ENCODE peak calls at places on chromosomes 1 and 21, in nine cellular contexts. One of them, this sample, is unnamed.

GRCh38 chr1:39268906-39269305 is 64.4 kb downstream of the MACF1 start:
- DNase-seq in breast epithelium: no peak
- DNase-seq in tibial nerve: no peak
- DNase-seq in transverse colon: no peak
- DNase-seq in heart left ventricle: no peak
- DNase-seq in ovary: no peak
- DNase-seq in A549: no peak
- DNase-seq in uterus: no peak
- DNase-seq in lower leg skin: no peak
- DNase-seq in this sample: no peak

GRCh38 chr1:113903496-113904291 is 905 bp downstream of the AP4B1 start:
- DNase-seq in transverse colon: no peak
- DNase-seq in breast epithelium: no peak
- DNase-seq in ovary: no peak
- DNase-seq in A549: no peak
- DNase-seq in lower leg skin: no peak
- DNase-seq in uterus: no peak
- DNase-seq in heart left ventricle: no peak
- DNase-seq in tibial nerve: no peak
- DNase-seq in this sample: no peak

GRCh38 chr1:10836726-10837125 is 40.3 kb upstream of the CASZ1 start:
- DNase-seq in breast epithelium: no peak
- DNase-seq in lower leg skin: no peak
- DNase-seq in tibial nerve: no peak
- DNase-seq in heart left ventricle: no peak
- DNase-seq in A549: no peak
- DNase-seq in transverse colon: no peak
- DNase-seq in uterus: no peak
- DNase-seq in ovary: no peak
- DNase-seq in this sample: no peak

GRCh38 chr21:42397291-42398129 is 1.7 kb upstream of the TMPRSS3 start:
- DNase-seq in uterus: no peak
- DNase-seq in lower leg skin: no peak
- DNase-seq in breast epithelium: peak
- DNase-seq in A549: no peak
- DNase-seq in ovary: no peak
- DNase-seq in transverse colon: peak
- DNase-seq in tibial nerve: no peak
- DNase-seq in heart left ventricle: no peak
- DNase-seq in this sample: no peak

GRCh38 chr1:2392686-2393085 is 1.0 kb downstream of the RER1 start:
- DNase-seq in lower leg skin: no peak
- DNase-seq in tibial nerve: no peak
- DNase-seq in transverse colon: no peak
- DNase-seq in uterus: no peak
- DNase-seq in breast epithelium: no peak
- DNase-seq in ovary: no peak
- DNase-seq in A549: no peak
- DNase-seq in heart left ventricle: no peak
- DNase-seq in this sample: no peak

GRCh38 chr1:22349302-22350043 is 102.2 kb upstream of the ZBTB40 start:
- DNase-seq in heart left ventricle: no peak
- DNase-seq in lower leg skin: no peak
- DNase-seq in tibial nerve: no peak
- DNase-seq in uterus: no peak
- DNase-seq in transverse colon: no peak
- DNase-seq in ovary: no peak
- DNase-seq in breast epithelium: no peak
- DNase-seq in A549: no peak
- DNase-seq in this sample: no peak

GRCh38 chr1:209368864-209369598 is 214.5 kb upstream of the CAMK1G start:
- DNase-seq in tibial nerve: no peak
- DNase-seq in ovary: peak
- DNase-seq in uterus: peak
- DNase-seq in heart left ventricle: peak
- DNase-seq in lower leg skin: peak
- DNase-seq in A549: peak
- DNase-seq in transverse colon: no peak
- DNase-seq in breast epithelium: no peak
- DNase-seq in this sample: no peak

GRCh38 chr1:225509376-225509707 is 81.5 kb upstream of the LBR start:
- DNase-seq in tibial nerve: no peak
- DNase-seq in transverse colon: no peak
- DNase-seq in heart left ventricle: no peak
- DNase-seq in breast epithelium: no peak
- DNase-seq in A549: no peak
- DNase-seq in lower leg skin: no peak
- DNase-seq in uterus: no peak
- DNase-seq in ovary: no peak
- DNase-seq in this sample: no peak

GRCh38 chr1:18293291-18293690 is 185.7 kb downstream of the IGSF21 start:
- DNase-seq in uterus: no peak
- DNase-seq in transverse colon: no peak
- DNase-seq in A549: no peak
- DNase-seq in breast epithelium: no peak
- DNase-seq in lower leg skin: no peak
- DNase-seq in heart left ventricle: no peak
- DNase-seq in ovary: no peak
- DNase-seq in tibial nerve: no peak
- DNase-seq in this sample: no peak

GRCh38 chr1:30872033-30872947 is 36.3 kb downstream of the SDC3 start:
- DNase-seq in ovary: no peak
- DNase-seq in transverse colon: no peak
- DNase-seq in uterus: no peak
- DNase-seq in breast epithelium: no peak
- DNase-seq in heart left ventricle: no peak
- DNase-seq in lower leg skin: no peak
- DNase-seq in A549: peak
- DNase-seq in tibial nerve: no peak
- DNase-seq in this sample: no peak
- TF ChIP-seq POLR2A in ovary: no peak
- TF ChIP-seq POLR2A in transverse colon: no peak
- TF ChIP-seq POLR2A in uterus: no peak
- TF ChIP-seq POLR2A in breast epithelium: no peak
- TF ChIP-seq POLR2A in heart left ventricle: no peak
- TF ChIP-seq POLR2A in lower leg skin: no peak
- TF ChIP-seq POLR2A in A549: no peak
- TF ChIP-seq POLR2A in tibial nerve: no peak
- TF ChIP-seq POLR2A in this sample: no peak

GRCh38 chr1:8821084-8821483 is 3.6 kb upstream of the RERE start:
- DNase-seq in ovary: no peak
- DNase-seq in transverse colon: no peak
- DNase-seq in A549: no peak
- DNase-seq in breast epithelium: no peak
- DNase-seq in heart left ventricle: no peak
- DNase-seq in uterus: no peak
- DNase-seq in lower leg skin: no peak
- DNase-seq in tibial nerve: no peak
- DNase-seq in this sample: peak
- H3K4me3 ChIP-seq in ovary: no peak
- H3K4me3 ChIP-seq in transverse colon: no peak
- H3K4me3 ChIP-seq in A549: no peak
- H3K4me3 ChIP-seq in breast epithelium: no peak
- H3K4me3 ChIP-seq in heart left ventricle: no peak
- H3K4me3 ChIP-seq in uterus: no peak
- H3K4me3 ChIP-seq in lower leg skin: no peak
- H3K4me3 ChIP-seq in tibial nerve: no peak
- H3K4me3 ChIP-seq in this sample: no peak

GRCh38 chr21:44326716-44327602 is 12.2 kb downstream of the CFAP410 start:
- DNase-seq in uterus: no peak
- DNase-seq in heart left ventricle: no peak
- DNase-seq in A549: no peak
- DNase-seq in transverse colon: no peak
- DNase-seq in lower leg skin: no peak
- DNase-seq in breast epithelium: no peak
- DNase-seq in tibial nerve: no peak
- DNase-seq in ovary: no peak
- DNase-seq in this sample: no peak

GRCh38 chr21:44324854-44325107 is 14.4 kb downstream of the CFAP410 start:
- DNase-seq in lower leg skin: no peak
- DNase-seq in uterus: no peak
- DNase-seq in transverse colon: no peak
- DNase-seq in A549: no peak
- DNase-seq in breast epithelium: no peak
- DNase-seq in ovary: no peak
- DNase-seq in tibial nerve: no peak
- DNase-seq in heart left ventricle: no peak
- DNase-seq in this sample: no peak

GRCh38 chr21:44326272-44326647 is 12.9 kb downstream of the CFAP410 start:
- DNase-seq in tibial nerve: no peak
- DNase-seq in heart left ventricle: no peak
- DNase-seq in transverse colon: no peak
- DNase-seq in breast epithelium: no peak
- DNase-seq in uterus: no peak
- DNase-seq in lower leg skin: no peak
- DNase-seq in ovary: no peak
- DNase-seq in A549: no peak
- DNase-seq in this sample: no peak

GRCh38 chr21:44324106-44324853 is 14.9 kb downstream of the CFAP410 start:
- DNase-seq in breast epithelium: no peak
- DNase-seq in lower leg skin: no peak
- DNase-seq in transverse colon: no peak
- DNase-seq in tibial nerve: no peak
- DNase-seq in ovary: no peak
- DNase-seq in A549: no peak
- DNase-seq in uterus: no peak
- DNase-seq in heart left ventricle: no peak
- DNase-seq in this sample: no peak

GRCh38 chr21:44325386-44326271 is 13.6 kb downstream of the CFAP410 start:
- DNase-seq in heart left ventricle: no peak
- DNase-seq in tibial nerve: no peak
- DNase-seq in transverse colon: no peak
- DNase-seq in A549: no peak
- DNase-seq in lower leg skin: no peak
- DNase-seq in ovary: no peak
- DNase-seq in breast epithelium: no peak
- DNase-seq in uterus: no peak
- DNase-seq in this sample: no peak
- TF ChIP-seq POLR2A in heart left ventricle: no peak
- TF ChIP-seq POLR2A in tibial nerve: no peak
- TF ChIP-seq POLR2A in transverse colon: no peak
- TF ChIP-seq POLR2A in A549: no peak
- TF ChIP-seq POLR2A in lower leg skin: no peak
- TF ChIP-seq POLR2A in ovary: no peak
- TF ChIP-seq POLR2A in breast epithelium: no peak
- TF ChIP-seq POLR2A in uterus: no peak
- TF ChIP-seq POLR2A in this sample: no peak

GRCh38 chr1:216600730-216601426 is 122.4 kb downstream of the ESRRG start:
- DNase-seq in breast epithelium: peak
- DNase-seq in lower leg skin: peak
- DNase-seq in tibial nerve: peak
- DNase-seq in ovary: peak
- DNase-seq in transverse colon: peak
- DNase-seq in uterus: peak
- DNase-seq in A549: peak
- DNase-seq in heart left ventricle: peak
- DNase-seq in this sample: peak
- H3K4me3 ChIP-seq in breast epithelium: peak
- H3K4me3 ChIP-seq in lower leg skin: peak
- H3K4me3 ChIP-seq in tibial nerve: peak
- H3K4me3 ChIP-seq in ovary: peak
- H3K4me3 ChIP-seq in transverse colon: peak
- H3K4me3 ChIP-seq in uterus: peak
- H3K4me3 ChIP-seq in A549: peak
- H3K4me3 ChIP-seq in heart left ventricle: peak
- H3K4me3 ChIP-seq in this sample: peak